ENCODE peak calls at places on chromosomes 3 and 15, in ten cellular contexts. W is body of pancreas; D is Daoy; Y is skeletal muscle cell; H is mesothelial cell of epicardium; K is T-helper 9 cell; Q is LHCN-M2; N is stimulated activated CD4-positive, alpha-beta T cell treated with anti-CD3 and anti-CD28 coated beads, Interleukin-12 subunit alpha, Interleukin-12 subunit beta, amount 100 ng/mL, for 4 hours; U is T-helper 1 cell; T is NCI-H2081. I is an unnamed sample.

GRCh38 chr3:47885168-47885567 is 82.2 kb downstream of the DHX30 start:
- DNase-seq in W (no peak), D (no peak), Y (no peak), H (no peak), K (no peak), Q (no peak), N (no peak), U (no peak), T (no peak), I (no peak)

GRCh38 chr3:155326901-155327300 is 33.4 kb upstream of the STRIT1 start:
- DNase-seq in W (no peak), D (no peak), Y (no peak), H (no peak), K (no peak), Q (no peak), N (no peak), U (no peak), T (no peak), I (no peak)

GRCh38 chr3:187986514-187986934 is 167.4 kb upstream of the LPP start:
- DNase-seq in W (no peak), D (peak; percentile 93), Y (peak; percentile 79), H (no peak), K (no peak), Q (peak; percentile 92), N (peak; percentile 33), U (no peak), T (no peak), I (no peak)

GRCh38 chr15:64096486-64097431 is 977 bp downstream of the SNX1 start:
- DNase-seq in W (no peak), D (peak; percentile 27), Y (no peak), H (no peak), K (no peak), Q (peak; percentile 25), N (no peak), U (no peak), T (no peak), I (no peak)

GRCh38 chr3:107841864-107842263 is 249.0 kb downstream of the CD47 start:
- DNase-seq in W (no peak), D (no peak), Y (no peak), H (no peak), K (no peak), Q (no peak), N (no peak), U (no peak), T (no peak), I (no peak)

GRCh38 chr3:140842984-140843649 is 98.5 kb upstream of the SLC25A36 start:
- DNase-seq in W (no peak), D (no peak), Y (no peak), H (no peak), K (no peak), Q (no peak), N (no peak), U (no peak), T (no peak), I (no peak)

GRCh38 chr15:63942486-63943365 is 103.6 kb downstream of the DAPK2 start:
- DNase-seq in W (no peak), D (no peak), Y (no peak), H (no peak), K (no peak), Q (peak; percentile 26), N (no peak), U (no peak), T (no peak), I (no peak)

GRCh38 chr15:45167631-45168205 is 20.0 kb downstream of the SHF start:
- DNase-seq in W (no peak), D (no peak), Y (no peak), H (no peak), K (no peak), Q (no peak), N (no peak), U (no peak), T (no peak), I (no peak)

GRCh38 chr3:181791380-181791779 is 79.7 kb downstream of the SOX2 start:
- DNase-seq in W (no peak), D (no peak), Y (no peak), H (no peak), K (no peak), Q (no peak), N (no peak), U (no peak), T (no peak), I (no peak)

GRCh38 chr3:63556401-63556800 is 96.1 kb upstream of the SNTN start:
- DNase-seq in W (no peak), D (no peak), Y (no peak), H (no peak), K (no peak), Q (no peak), N (no peak), U (no peak), T (no peak), I (no peak)

GRCh38 chr3:57257678-57258077 is 30.1 kb downstream of the APPL1 start:
- DNase-seq in W (no peak), D (no peak), Y (no peak), H (no peak), K (no peak), Q (no peak), N (no peak), U (no peak), T (no peak), I (no peak)

GRCh38 chr3:38823722-38824121 is 7.7 kb upstream of the SCN10A start:
- DNase-seq in W (no peak), D (no peak), Y (no peak), H (no peak), K (no peak), Q (no peak), N (no peak), U (no peak), T (no peak), I (no peak)

GRCh38 chr3:186254676-186255665 is 107.1 kb downstream of the DGKG start:
- DNase-seq in W (no peak), D (peak; percentile 48), Y (no peak), H (no peak), K (no peak), Q (no peak), N (peak; percentile 24), U (no peak), T (no peak), I (no peak)

GRCh38 chr15:26894181-26894580 is 27.3 kb downstream of the GABRA5 start:
- DNase-seq in W (no peak), D (no peak), Y (no peak), H (no peak), K (no peak), Q (no peak), N (no peak), U (no peak), T (no peak), I (no peak)

GRCh38 chr15:40072216-40072990 is 33.4 kb upstream of the SRP14 start:
- DNase-seq in W (no peak), D (no peak), Y (no peak), H (no peak), K (no peak), Q (no peak), N (no peak), U (no peak), T (no peak), I (no peak)

GRCh38 chr3:24220859-24221657 is 273.6 kb downstream of the THRB start:
- DNase-seq in W (no peak), D (peak; percentile 89), Y (peak; percentile 85), H (no peak), K (no peak), Q (peak; percentile 94), N (no peak), U (no peak), T (no peak), I (no peak)

GRCh38 chr3:103295974-103296570 is 861.3 kb downstream of the ZPLD1 start:
- DNase-seq in W (no peak), D (no peak), Y (no peak), H (no peak), K (no peak), Q (peak; percentile 19), N (no peak), U (no peak), T (peak; percentile 5), I (no peak)

GRCh38 chr15:25864966-25865365 is 1.8 kb upstream of the ATP10A start:
- DNase-seq in W (no peak), D (no peak), Y (no peak), H (no peak), K (no peak), Q (no peak), N (no peak), U (no peak), T (no peak), I (no peak)

GRCh38 chr15:30924353-30924752 is 20.6 kb downstream of the FAN1 start:
- DNase-seq in W (no peak), D (no peak), Y (no peak), H (no peak), K (no peak), Q (peak; percentile 39), N (no peak), U (no peak), T (no peak), I (no peak)

I was measured in naive thymus-derived CD8-positive, alpha-beta T cell.